ENCODE peak calls at places on chromosomes 7 and 10, in seven cellular contexts. One of them, this sample, is unnamed.

GRCh38 chr10:56068473-56069263 is 292.4 kb downstream of the ZWINT start:
- DNase-seq in H1: no peak
- DNase-seq in mesenchymal stem cell: no peak
- DNase-seq in IMR-90: no peak
- DNase-seq in neuronal stem cell: no peak
- DNase-seq in H9: no peak
- DNase-seq in trophoblast cell: no peak
- DNase-seq in this sample: no peak

GRCh38 chr7:68038621-68039314 is 1042.1 kb downstream of the TYW1 start:
- DNase-seq in H1: no peak
- DNase-seq in mesenchymal stem cell: no peak
- DNase-seq in IMR-90: no peak
- DNase-seq in neuronal stem cell: no peak
- DNase-seq in H9: no peak
- DNase-seq in trophoblast cell: no peak
- DNase-seq in this sample: no peak

GRCh38 chr10:132276706-132277105 is 31.0 kb downstream of the STK32C start:
- DNase-seq in H1: no peak
- DNase-seq in mesenchymal stem cell: no peak
- DNase-seq in IMR-90: no peak
- DNase-seq in neuronal stem cell: no peak
- DNase-seq in H9: no peak
- DNase-seq in trophoblast cell: no peak
- DNase-seq in this sample: no peak

GRCh38 chr10:88473989-88474883 is 108.9 kb downstream of the RNLS start:
- DNase-seq in H1: no peak
- DNase-seq in mesenchymal stem cell: no peak
- DNase-seq in IMR-90: no peak
- DNase-seq in neuronal stem cell: no peak
- DNase-seq in H9: no peak
- DNase-seq in trophoblast cell: no peak
- DNase-seq in this sample: no peak

GRCh38 chr7:158394936-158395335 is 192.7 kb downstream of the PTPRN2 start:
- DNase-seq in H1: peak; percentile 98
- DNase-seq in mesenchymal stem cell: no peak
- DNase-seq in IMR-90: no peak
- DNase-seq in neuronal stem cell: peak; percentile 56
- DNase-seq in H9: peak; percentile 82
- DNase-seq in trophoblast cell: no peak
- DNase-seq in this sample: peak; percentile 42

GRCh38 chr7:82335927-82336326 is 107.7 kb downstream of the CACNA2D1 start:
- DNase-seq in H1: no peak
- DNase-seq in mesenchymal stem cell: no peak
- DNase-seq in IMR-90: peak; percentile 66
- DNase-seq in neuronal stem cell: no peak
- DNase-seq in H9: no peak
- DNase-seq in trophoblast cell: no peak
- DNase-seq in this sample: peak; percentile 29

GRCh38 chr7:7512861-7513597 is 22.6 kb downstream of the COL28A1 start:
- DNase-seq in H1: no peak
- DNase-seq in mesenchymal stem cell: no peak
- DNase-seq in IMR-90: peak; percentile 8
- DNase-seq in neuronal stem cell: no peak
- DNase-seq in H9: no peak
- DNase-seq in trophoblast cell: no peak
- DNase-seq in this sample: no peak

GRCh38 chr7:97145068-97145467 is 27.6 kb downstream of the SDHAF3 start:
- DNase-seq in H1: no peak
- DNase-seq in mesenchymal stem cell: peak; percentile 56
- DNase-seq in IMR-90: peak; percentile 52
- DNase-seq in neuronal stem cell: no peak
- DNase-seq in H9: no peak
- DNase-seq in trophoblast cell: no peak
- DNase-seq in this sample: no peak

GRCh38 chr7:105339404-105340316 is 49.1 kb downstream of the SRPK2 start:
- DNase-seq in H1: peak; percentile 43
- DNase-seq in mesenchymal stem cell: no peak
- DNase-seq in IMR-90: no peak
- DNase-seq in neuronal stem cell: no peak
- DNase-seq in H9: no peak
- DNase-seq in trophoblast cell: no peak
- DNase-seq in this sample: no peak

GRCh38 chr10:16652154-16652553 is 130.5 kb upstream of the C1QL3 start:
- DNase-seq in H1: no peak
- DNase-seq in mesenchymal stem cell: peak; percentile 27
- DNase-seq in IMR-90: peak; percentile 64
- DNase-seq in neuronal stem cell: no peak
- DNase-seq in H9: no peak
- DNase-seq in trophoblast cell: peak; percentile 60
- DNase-seq in this sample: peak; percentile 20

GRCh38 chr10:42149027-42149700 is 489.2 kb downstream of the ZNF33B start:
- DNase-seq in H1: no peak
- DNase-seq in mesenchymal stem cell: no peak
- DNase-seq in IMR-90: no peak
- DNase-seq in neuronal stem cell: no peak
- DNase-seq in H9: no peak
- DNase-seq in trophoblast cell: no peak
- DNase-seq in this sample: no peak

GRCh38 chr7:152481082-152481481 is 45.3 kb upstream of the KMT2C start:
- DNase-seq in H1: no peak
- DNase-seq in mesenchymal stem cell: no peak
- DNase-seq in IMR-90: no peak
- DNase-seq in neuronal stem cell: no peak
- DNase-seq in H9: no peak
- DNase-seq in trophoblast cell: no peak
- DNase-seq in this sample: no peak

GRCh38 chr10:60870803-60871202 is 73.2 kb downstream of the RHOBTB1 start:
- DNase-seq in H1: peak; percentile 2
- DNase-seq in mesenchymal stem cell: no peak
- DNase-seq in IMR-90: no peak
- DNase-seq in neuronal stem cell: no peak
- DNase-seq in H9: no peak
- DNase-seq in trophoblast cell: no peak
- DNase-seq in this sample: no peak

GRCh38 chr7:92768501-92769360 is 67.6 kb downstream of the CDK6 start:
- DNase-seq in H1: no peak
- DNase-seq in mesenchymal stem cell: peak; percentile 61
- DNase-seq in IMR-90: peak; percentile 64
- DNase-seq in neuronal stem cell: no peak
- DNase-seq in H9: no peak
- DNase-seq in trophoblast cell: no peak
- DNase-seq in this sample: no peak

GRCh38 chr10:108392286-108392685 is 1227.8 kb upstream of the SORCS1 start:
- DNase-seq in H1: no peak
- DNase-seq in mesenchymal stem cell: peak; percentile 25
- DNase-seq in IMR-90: peak; percentile 36
- DNase-seq in neuronal stem cell: no peak
- DNase-seq in H9: no peak
- DNase-seq in trophoblast cell: no peak
- DNase-seq in this sample: no peak

GRCh38 chr10:17001961-17002749 is 127.5 kb downstream of the CUBN start:
- DNase-seq in H1: no peak
- DNase-seq in mesenchymal stem cell: peak; percentile 99
- DNase-seq in IMR-90: peak; percentile 88
- DNase-seq in neuronal stem cell: no peak
- DNase-seq in H9: no peak
- DNase-seq in trophoblast cell: no peak
- DNase-seq in this sample: peak; percentile 63

GRCh38 chr7:129780257-129781127 is 169.0 kb downstream of the NRF1 start:
- DNase-seq in H1: peak; percentile 92
- DNase-seq in mesenchymal stem cell: no peak
- DNase-seq in IMR-90: no peak
- DNase-seq in neuronal stem cell: peak; percentile 48
- DNase-seq in H9: peak; percentile 96
- DNase-seq in trophoblast cell: peak; percentile 78
- DNase-seq in this sample: peak; percentile 93

GRCh38 chr10:65090991-65091390 is 1569.8 kb downstream of the REEP3 start:
- DNase-seq in H1: no peak
- DNase-seq in mesenchymal stem cell: no peak
- DNase-seq in IMR-90: no peak
- DNase-seq in neuronal stem cell: no peak
- DNase-seq in H9: no peak
- DNase-seq in trophoblast cell: no peak
- DNase-seq in this sample: no peak

GRCh38 chr7:48426966-48427555 is 255.8 kb downstream of the ABCA13 start:
- DNase-seq in H1: no peak
- DNase-seq in mesenchymal stem cell: no peak
- DNase-seq in IMR-90: peak; percentile 44
- DNase-seq in neuronal stem cell: no peak
- DNase-seq in H9: no peak
- DNase-seq in trophoblast cell: no peak
- DNase-seq in this sample: peak; percentile 65

GRCh38 chr7:157601530-157601929 is 264.7 kb downstream of the DNAJB6 start:
- DNase-seq in H1: no peak
- DNase-seq in mesenchymal stem cell: no peak
- DNase-seq in IMR-90: no peak
- DNase-seq in neuronal stem cell: no peak
- DNase-seq in H9: no peak
- DNase-seq in trophoblast cell: no peak
- DNase-seq in this sample: no peak

GRCh38 chr10:131901181-131901829 is 497 bp downstream of the PPP2R2D start:
- DNase-seq in H1: no peak
- DNase-seq in mesenchymal stem cell: peak; percentile 44
- DNase-seq in IMR-90: peak; percentile 4
- DNase-seq in neuronal stem cell: no peak
- DNase-seq in H9: no peak
- DNase-seq in trophoblast cell: peak; percentile 17
- DNase-seq in this sample: peak; percentile 34

GRCh38 chr7:11069591-11069990 is 95.9 kb downstream of the PHF14 start:
- DNase-seq in H1: no peak
- DNase-seq in mesenchymal stem cell: no peak
- DNase-seq in IMR-90: no peak
- DNase-seq in neuronal stem cell: no peak
- DNase-seq in H9: no peak
- DNase-seq in trophoblast cell: no peak
- DNase-seq in this sample: no peak

GRCh38 chr10:50331486-50331885 is 80.2 kb upstream of the ASAH2 start:
- DNase-seq in H1: no peak
- DNase-seq in mesenchymal stem cell: no peak
- DNase-seq in IMR-90: no peak
- DNase-seq in neuronal stem cell: no peak
- DNase-seq in H9: no peak
- DNase-seq in trophoblast cell: no peak
- DNase-seq in this sample: peak; percentile 18

GRCh38 chr7:155862516-155863257 is 50.4 kb upstream of the SHH start:
- DNase-seq in H1: peak; percentile 48
- DNase-seq in mesenchymal stem cell: no peak
- DNase-seq in IMR-90: no peak
- DNase-seq in neuronal stem cell: no peak
- DNase-seq in H9: peak; percentile 12
- DNase-seq in trophoblast cell: no peak
- DNase-seq in this sample: no peak

GRCh38 chr7:133433165-133433812 is 180.4 kb downstream of the EXOC4 start:
- DNase-seq in H1: no peak
- DNase-seq in mesenchymal stem cell: no peak
- DNase-seq in IMR-90: no peak
- DNase-seq in neuronal stem cell: no peak
- DNase-seq in H9: no peak
- DNase-seq in trophoblast cell: no peak
- DNase-seq in this sample: no peak

GRCh38 chr7:28272461-28272877 is 91.9 kb upstream of the JAZF1 start:
- DNase-seq in H1: no peak
- DNase-seq in mesenchymal stem cell: peak; percentile 56
- DNase-seq in IMR-90: peak; percentile 68
- DNase-seq in neuronal stem cell: peak; percentile 15
- DNase-seq in H9: peak; percentile 74
- DNase-seq in trophoblast cell: no peak
- DNase-seq in this sample: peak; percentile 76

GRCh38 chr10:35304649-35305048 is 31.7 kb upstream of the CCNY start:
- DNase-seq in H1: no peak
- DNase-seq in mesenchymal stem cell: no peak
- DNase-seq in IMR-90: no peak
- DNase-seq in neuronal stem cell: no peak
- DNase-seq in H9: no peak
- DNase-seq in trophoblast cell: no peak
- DNase-seq in this sample: peak; percentile 21

GRCh38 chr7:12423355-12423994 is 19.8 kb upstream of the VWDE start:
- DNase-seq in H1: no peak
- DNase-seq in mesenchymal stem cell: no peak
- DNase-seq in IMR-90: peak; percentile 58
- DNase-seq in neuronal stem cell: no peak
- DNase-seq in H9: no peak
- DNase-seq in trophoblast cell: no peak
- DNase-seq in this sample: peak; percentile 11

GRCh38 chr7:24572421-24573007 is 738 bp upstream of the PALS2 start:
- DNase-seq in H1: no peak
- DNase-seq in mesenchymal stem cell: peak; percentile 41
- DNase-seq in IMR-90: peak; percentile 32
- DNase-seq in neuronal stem cell: no peak
- DNase-seq in H9: no peak
- DNase-seq in trophoblast cell: peak; percentile 21
- DNase-seq in this sample: no peak

GRCh38 chr7:121525155-121525819 is 129.2 kb upstream of the FAM3C start:
- DNase-seq in H1: no peak
- DNase-seq in mesenchymal stem cell: no peak
- DNase-seq in IMR-90: no peak
- DNase-seq in neuronal stem cell: no peak
- DNase-seq in H9: no peak
- DNase-seq in trophoblast cell: no peak
- DNase-seq in this sample: no peak

GRCh38 chr7:122802211-122802833 is 83.9 kb downstream of the CADPS2 start:
- DNase-seq in H1: no peak
- DNase-seq in mesenchymal stem cell: no peak
- DNase-seq in IMR-90: no peak
- DNase-seq in neuronal stem cell: no peak
- DNase-seq in H9: peak; percentile 34
- DNase-seq in trophoblast cell: no peak
- DNase-seq in this sample: peak; percentile 65
- H3K27ac ChIP-seq in H1: no peak overlapping the region
- H3K27ac ChIP-seq in mesenchymal stem cell: no peak overlapping the region
- H3K27ac ChIP-seq in IMR-90: no peak overlapping the region
- H3K27ac ChIP-seq in neuronal stem cell: no peak overlapping the region
- H3K27ac ChIP-seq in H9: no peak overlapping the region
- H3K27ac ChIP-seq in trophoblast cell: no peak overlapping the region
- H3K27ac ChIP-seq in this sample: no peak overlapping the region

GRCh38 chr10:116163732-116164131 is 109.3 kb downstream of the GFRA1 start:
- DNase-seq in H1: no peak
- DNase-seq in mesenchymal stem cell: no peak
- DNase-seq in IMR-90: no peak
- DNase-seq in neuronal stem cell: no peak
- DNase-seq in H9: no peak
- DNase-seq in trophoblast cell: no peak
- DNase-seq in this sample: no peak
- H3K23ac ChIP-seq in H1: no peak overlapping the region
- H3K23ac ChIP-seq in mesenchymal stem cell: no peak overlapping the region
- H3K23ac ChIP-seq in IMR-90: no peak overlapping the region
- H3K23ac ChIP-seq in neuronal stem cell: no peak overlapping the region
- H3K23ac ChIP-seq in H9: no peak overlapping the region
- H3K23ac ChIP-seq in trophoblast cell: no peak overlapping the region
- H3K23ac ChIP-seq in this sample: no peak overlapping the region

GRCh38 chr10:105647354-105647753 is 1006.3 kb downstream of the SORCS3 start:
- DNase-seq in H1: no peak
- DNase-seq in mesenchymal stem cell: no peak
- DNase-seq in IMR-90: no peak
- DNase-seq in neuronal stem cell: no peak
- DNase-seq in H9: no peak
- DNase-seq in trophoblast cell: no peak
- DNase-seq in this sample: no peak
- H3K27ac ChIP-seq in H1: no peak overlapping the region
- H3K27ac ChIP-seq in mesenchymal stem cell: no peak overlapping the region
- H3K27ac ChIP-seq in IMR-90: no peak overlapping the region
- H3K27ac ChIP-seq in neuronal stem cell: no peak overlapping the region
- H3K27ac ChIP-seq in H9: no peak overlapping the region
- H3K27ac ChIP-seq in trophoblast cell: no peak overlapping the region
- H3K27ac ChIP-seq in this sample: no peak overlapping the region

GRCh38 chr10:95562326-95562725 is 1.2 kb upstream of the SORBS1 start:
- DNase-seq in H1: no peak
- DNase-seq in mesenchymal stem cell: no peak
- DNase-seq in IMR-90: no peak
- DNase-seq in neuronal stem cell: no peak
- DNase-seq in H9: no peak
- DNase-seq in trophoblast cell: no peak
- DNase-seq in this sample: no peak
- H3K23ac ChIP-seq in H1: no peak overlapping the region
- H3K23ac ChIP-seq in mesenchymal stem cell: no peak overlapping the region
- H3K23ac ChIP-seq in IMR-90: no peak overlapping the region
- H3K23ac ChIP-seq in neuronal stem cell: no peak overlapping the region
- H3K23ac ChIP-seq in H9: no peak overlapping the region
- H3K23ac ChIP-seq in trophoblast cell: no peak overlapping the region
- H3K23ac ChIP-seq in this sample: no peak overlapping the region

This sample was measured in mesendoderm.